ENCODE peak calls at places on chromosomes 5 and 9, in eight cellular contexts. G is GM12865; Y is H7; Q is astrocyte of the spinal cord; J is heart left ventricle; S is stimulated activated CD4-positive, alpha-beta T cell treated with anti-CD3 and anti-CD28 coated beads, Interleukin-4, amount 100 ng/mL, for 1 hour; B is IMR-90; X is CD4-positive, alpha-beta memory T cell. Z is an unnamed sample.

GRCh38 chr9:137621131-137621757 is 2.4 kb downstream of the EHMT1 start:
- DNase-seq in J (no peak), X (no peak), B (no peak), Y (no peak), Q (no peak), S (no peak), G (no peak), Z (no peak)

GRCh38 chr5:154191467-154192261 is 1.1 kb downstream of the GALNT10 start:
- DNase-seq in Q (peak), X (peak), S (no peak), G (no peak), B (peak), J (no peak), Y (no peak), Z (no peak)

GRCh38 chr5:135392256-135392655 is 6.8 kb downstream of the MACROH2A1 start:
- DNase-seq in X (no peak), G (peak), Y (no peak), Q (peak), J (no peak), B (peak), S (no peak), Z (no peak)

GRCh38 chr9:121744002-121744686 is 92.7 kb downstream of the DAB2IP start:
- DNase-seq in B (peak), G (peak), J (peak), S (no peak), Y (peak), X (no peak), Q (peak), Z (no peak)

GRCh38 chr9:129983891-129984290 is 59.1 kb downstream of the FNBP1 start:
- DNase-seq in S (no peak), B (no peak), Y (no peak), J (no peak), G (no peak), Q (peak), X (no peak), Z (no peak)

GRCh38 chr9:2228132-2228531 is 213.0 kb downstream of the SMARCA2 start:
- DNase-seq in S (no peak), G (peak), B (no peak), J (no peak), X (no peak), Q (no peak), Y (peak), Z (no peak)

GRCh38 chr5:37492778-37493555 is 113.8 kb downstream of the WDR70 start:
- DNase-seq in Y (no peak), S (no peak), X (no peak), J (no peak), Q (no peak), B (no peak), G (no peak), Z (no peak)

GRCh38 chr9:2016411-2017208 is 1.5 kb downstream of the SMARCA2 start:
- DNase-seq in Q (peak), S (peak), J (peak), Y (peak), B (peak), G (peak), X (peak), Z (peak)

GRCh38 chr9:86046080-86046636 is 53.2 kb downstream of the GOLM1 start:
- DNase-seq in X (no peak), B (no peak), G (no peak), Q (no peak), Y (no peak), J (no peak), S (no peak), Z (no peak)

GRCh38 chr5:132971483-132972435 is 8.3 kb upstream of the AFF4 start:
- DNase-seq in B (peak), G (no peak), Q (no peak), Y (no peak), J (no peak), X (no peak), S (no peak), Z (no peak)

GRCh38 chr5:135880801-135881200 is 14.8 kb downstream of the IL9 start:
- DNase-seq in G (no peak), B (no peak), S (no peak), Q (no peak), X (no peak), J (no peak), Y (peak), Z (no peak)

GRCh38 chr5:36723921-36724320 is 117.5 kb downstream of the SLC1A3 start:
- DNase-seq in J (no peak), Q (no peak), G (peak), S (no peak), Y (no peak), B (no peak), X (no peak), Z (no peak)

GRCh38 chr5:16842916-16843315 is 93.2 kb downstream of the MYO10 start:
- DNase-seq in B (no peak), Q (no peak), J (no peak), Y (no peak), G (no peak), X (no peak), S (no peak), Z (no peak)

GRCh38 chr9:5549671-5550650 is 39.6 kb downstream of the PDCD1LG2 start:
- DNase-seq in J (no peak), Y (no peak), G (no peak), S (no peak), Q (peak), B (peak), X (no peak), Z (no peak)

GRCh38 chr9:113734826-113735225 is 141.3 kb upstream of the ZNF618 start:
- DNase-seq in Y (no peak), J (no peak), G (no peak), B (no peak), Q (no peak), S (no peak), X (no peak), Z (no peak)

GRCh38 chr5:180352976-180353225 is 235 bp downstream of the GFPT2 start:
- DNase-seq in B (no peak), S (peak), Y (peak), G (no peak), Q (no peak), X (no peak), J (no peak), Z (no peak)

Z was measured in activated CD8-positive, alpha-beta memory T cell treated with anti-CD3 and anti-CD28 coated beads for 4 hours.